ENCODE peak calls at places on chromosomes 6 and 20, in five cellular contexts. S is CD4-positive, alpha-beta memory T cell; G is upper lobe of right lung; V is Peyer's patch; J is hepatocyte. U is an unnamed sample. For H3K4me1, the result is how much of the 10 kb centered on the place peaks cover.

GRCh38 chr6:84150680-84151079 is 76.8 kb downstream of the CEP162 start:
- DNase-seq in S (no peak), J (no peak), G (no peak), V (no peak), U (no peak)

GRCh38 chr20:32509639-32510066 is 75.5 kb downstream of the NOL4L start:
- DNase-seq in V (no peak), J (no peak), S (peak), G (no peak), U (peak)

GRCh38 chr6:37520926-37521325 is 21.2 kb upstream of the CCDC167 start:
- DNase-seq in J (no peak), V (no peak), G (no peak), S (no peak), U (no peak)

GRCh38 chr6:144145546-144145945 is 4.8 kb upstream of the STX11 start:
- DNase-seq in G (no peak), S (no peak), J (no peak), V (no peak), U (no peak)

GRCh38 chr20:52048365-52048764 is 143.2 kb downstream of the ZFP64 start:
- DNase-seq in S (no peak), J (no peak), V (no peak), G (no peak), U (no peak)

GRCh38 chr6:3088853-3089445 is 20.7 kb downstream of the RIPK1 start:
- DNase-seq in S (no peak), V (no peak), J (peak), G (no peak), U (no peak)

GRCh38 chr6:152680151-152680550 is 17.5 kb upstream of the MYCT1 start:
- DNase-seq in J (no peak), S (no peak), G (no peak), V (no peak), U (no peak)

GRCh38 chr6:54193560-54193959 is 82.3 kb downstream of the MLIP start:
- DNase-seq in G (no peak), J (no peak), S (no peak), V (no peak), U (no peak)

GRCh38 chr6:33700391-33701050 is 11.0 kb downstream of the UQCC2 start:
- DNase-seq in S (peak), V (peak), J (peak), G (peak), U (peak)

GRCh38 chr6:137493218-137494038 is 766 bp downstream of the OLIG3 start:
- DNase-seq in G (peak), V (peak), J (no peak), S (no peak), U (no peak)

GRCh38 chr6:15409301-15410125 is 163.6 kb downstream of the JARID2 start:
- DNase-seq in G (no peak), S (no peak), V (no peak), J (no peak), U (no peak)

GRCh38 chr6:97187951-97188350 is 95.1 kb downstream of the MMS22L start:
- DNase-seq in G (no peak), J (no peak), S (no peak), V (no peak), U (no peak)

GRCh38 chr6:99879431-99879830 is 114.6 kb downstream of the MCHR2 start:
- DNase-seq in G (no peak), S (no peak), V (no peak), J (no peak), U (no peak)

GRCh38 chr6:53811082-53811481 is 16.3 kb downstream of the LRRC1 start:
- DNase-seq in G (peak), V (peak), J (peak), S (no peak), U (peak)

GRCh38 chr6:47047479-47048411 is 5.6 kb upstream of the ADGRF1 start:
- DNase-seq in V (peak), J (peak), S (no peak), G (no peak), U (peak)

GRCh38 chr6:39884696-39885095 is 49.6 kb downstream of the MOCS1 start:
- DNase-seq in V (no peak), S (no peak), G (no peak), J (no peak), U (no peak)

GRCh38 chr6:166595061-166595780 is 8.7 kb upstream of the RAMACL start:
- DNase-seq in S (no peak), V (no peak), G (no peak), J (no peak), U (no peak)

GRCh38 chr6:149046164-149046821 is 271.2 kb upstream of the TAB2 start:
- DNase-seq in G (no peak), S (no peak), J (no peak), V (no peak), U (no peak)

GRCh38 chr6:85406641-85407075 is 43.2 kb upstream of the NT5E start:
- DNase-seq in J (no peak), V (no peak), G (no peak), S (no peak), U (no peak)

GRCh38 chr20:44056010-44056698 is 130.8 kb downstream of the JPH2 start:
- DNase-seq in V (peak), S (peak), J (peak), G (peak), U (peak)

GRCh38 chr20:8912731-8913130 is 156.2 kb upstream of the PLCB4 start:
- DNase-seq in J (no peak), S (no peak), V (no peak), G (no peak), U (no peak)

GRCh38 chr6:23334360-23334759 is 765.0 kb downstream of the HDGFL1 start:
- DNase-seq in S (no peak), G (no peak), V (no peak), J (no peak), U (no peak)

DNA sequence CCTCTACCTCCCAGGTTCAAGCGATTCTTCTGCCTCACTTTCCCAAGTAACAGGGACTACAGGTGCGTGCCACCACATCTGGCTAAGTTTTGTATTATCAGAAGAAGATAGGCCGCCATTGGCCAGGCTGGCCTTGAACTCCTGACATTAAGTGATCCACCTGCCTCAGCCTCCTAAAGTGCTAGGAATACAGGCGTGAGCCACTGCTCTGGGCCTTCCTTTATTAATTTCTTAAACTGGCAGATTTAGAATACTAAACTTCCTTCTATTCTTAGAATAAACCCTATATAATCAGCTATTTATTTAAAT is 86.6 kb downstream of the HFE start:
- DNase-seq in S (no peak), V (no peak), J (no peak), G (no peak), U (no peak)
- H3K4me1 ChIP-seq in S (under half), V (under half), J (under half), G (under half), U (under half)

DNA sequence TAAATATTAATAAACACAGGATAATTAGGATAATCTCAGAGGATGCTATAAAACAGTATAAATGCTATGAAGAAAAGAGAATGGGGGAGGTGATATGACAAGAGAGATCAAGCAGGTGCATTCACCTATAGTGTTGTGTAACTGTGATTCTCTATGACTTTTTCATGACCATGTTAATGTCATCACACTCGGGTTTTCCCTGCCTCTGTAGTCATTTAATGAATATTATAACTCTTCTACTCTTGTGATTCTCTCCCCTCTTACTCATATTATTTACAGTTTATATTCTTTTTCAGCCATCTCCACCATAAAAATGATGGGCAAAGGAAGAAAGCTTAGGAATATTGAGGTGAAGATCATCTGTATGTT is 106.9 kb upstream of the SGK1 start:
- DNase-seq in G (no peak), S (no peak), V (no peak), J (no peak), U (no peak)
- H3K4me1 ChIP-seq in G (under half), S (under half), V (under half), J (under half), U (under half)

DNA sequence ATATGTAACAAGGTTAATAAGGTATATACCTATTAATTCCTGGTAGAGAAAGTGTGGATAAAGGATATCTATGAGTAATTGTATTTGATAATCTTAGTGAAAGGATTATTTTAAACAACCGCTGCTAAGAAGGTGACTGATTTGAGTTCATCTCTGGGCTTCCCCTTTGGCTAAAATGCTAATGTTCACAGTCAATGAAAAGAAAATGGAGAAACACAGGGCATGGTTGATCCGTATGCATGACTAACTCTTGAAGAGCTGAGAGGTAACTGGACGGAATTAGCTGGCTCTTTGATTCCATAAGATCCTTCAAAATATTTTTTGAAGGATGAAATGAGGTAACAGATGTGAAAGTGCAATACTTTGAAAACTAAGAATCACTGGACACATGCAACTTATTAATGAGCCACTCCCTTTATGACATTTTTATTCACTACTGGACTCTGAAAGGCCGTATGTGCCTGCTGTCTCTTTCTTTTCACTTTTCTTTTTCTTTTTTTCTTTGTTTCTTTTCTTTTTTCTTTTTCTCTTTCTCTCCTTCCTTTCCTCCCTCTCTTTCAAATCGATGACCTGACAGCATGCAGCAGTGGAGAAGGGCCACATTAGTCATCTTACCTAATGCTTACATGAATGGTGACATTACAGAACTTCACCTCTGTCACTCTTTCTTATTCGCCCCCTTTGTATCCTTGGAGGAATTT is 464.6 kb downstream of the CDKAL1 start:
- DNase-seq in G (no peak), V (no peak), J (no peak), S (no peak), U (no peak)
- H3K4me1 ChIP-seq in G (under half), V (under half), J (under half), S (under half), U (under half)

GRCh38 chr6:32189082-32189741 is 790 bp downstream of the PBX2 start:
- DNase-seq in V (no peak), S (no peak), J (no peak), G (no peak), U (no peak)
- H3K4me1 ChIP-seq in V (half or more), S (half or more), J (under half), G (half or more), U (under half)

GRCh38 chr6:333379-334002 is 41.2 kb downstream of the DUSP22 start:
- DNase-seq in V (peak), G (peak), S (no peak), J (no peak), U (no peak)

GRCh38 chr6:332671-333070 is 40.4 kb downstream of the DUSP22 start:
- DNase-seq in J (no peak), S (no peak), G (peak), V (peak), U (no peak)

GRCh38 chr6:329888-330691 is 37.8 kb downstream of the DUSP22 start:
- DNase-seq in J (peak), S (no peak), G (peak), V (peak), U (no peak)

GRCh38 chr6:330948-331347 is 38.7 kb downstream of the DUSP22 start:
- DNase-seq in J (no peak), S (no peak), G (no peak), V (no peak), U (no peak)

DNA sequence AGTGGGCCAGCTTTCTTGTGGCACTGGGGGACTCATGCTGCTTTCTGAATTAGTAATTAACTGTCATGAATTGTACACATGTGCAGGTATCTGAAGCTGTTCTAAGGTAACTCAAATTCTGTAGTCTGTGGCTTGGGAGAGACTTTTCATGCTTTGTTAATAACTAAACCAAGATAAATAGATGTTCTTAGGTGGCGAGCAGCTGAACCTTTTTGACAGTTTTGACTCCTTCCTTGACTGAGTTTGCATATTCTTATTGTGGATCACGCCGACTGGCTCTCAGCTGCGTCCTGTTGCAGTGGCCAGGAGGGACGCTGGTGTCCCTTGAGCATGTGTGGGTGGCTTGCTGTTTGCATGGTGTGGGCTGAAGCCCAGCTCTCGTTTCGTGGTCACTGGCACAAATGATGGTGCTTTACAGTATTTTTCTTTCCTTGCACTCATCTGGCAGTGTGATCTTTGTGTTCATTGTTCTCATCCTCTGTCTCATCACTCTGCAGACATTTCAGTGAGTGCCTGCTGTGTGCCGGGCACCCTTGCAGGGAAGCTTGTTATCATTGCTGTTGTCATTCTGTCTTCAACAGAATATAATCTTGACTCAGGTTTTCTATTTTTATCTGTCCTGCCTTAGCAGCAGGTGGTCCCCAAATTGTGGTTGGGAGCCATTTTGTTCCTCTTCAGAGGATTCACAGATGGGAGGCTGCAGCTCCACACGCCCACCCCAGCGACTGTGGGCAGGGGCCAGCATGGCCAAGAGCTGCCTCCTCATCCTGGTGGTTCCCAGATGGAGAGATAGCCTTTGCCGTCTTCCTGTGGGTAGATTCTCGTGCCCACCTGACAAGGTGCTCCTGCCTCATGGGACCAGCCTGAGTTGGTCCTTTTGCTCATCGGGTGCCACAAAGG is 39.6 kb downstream of the DUSP22 start:
- DNase-seq in V (peak), S (no peak), G (peak), J (no peak), U (no peak)
- H3K4me1 ChIP-seq in V (under half), S (under half), G (under half), J (under half), U (half or more)

DNA sequence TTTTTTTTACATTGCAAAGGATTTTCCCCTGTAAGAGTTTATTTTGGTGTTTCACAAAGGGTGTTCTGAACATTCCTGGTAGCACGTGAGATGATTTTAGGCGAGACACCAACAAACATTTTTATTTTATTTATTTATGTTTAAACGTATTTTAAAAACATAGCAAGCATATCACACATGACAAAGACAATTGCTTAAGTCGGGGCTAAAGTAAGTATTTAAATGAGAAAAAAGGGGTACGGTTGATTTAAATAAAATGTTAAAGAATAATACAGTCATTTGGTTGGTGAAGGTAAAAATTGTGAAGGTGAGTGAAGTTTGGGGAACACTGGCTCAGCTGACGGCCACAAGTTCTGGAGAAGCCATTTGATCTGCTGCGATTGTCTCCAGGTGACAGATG is 129.7 kb downstream of the BMP7 start:
- DNase-seq in G (no peak), S (no peak), V (no peak), J (no peak), U (no peak)
- H3K4me1 ChIP-seq in G (under half), S (under half), V (under half), J (under half), U (under half)

GRCh38 chr20:50567860-50568548 is 57.8 kb downstream of the PTPN1 start:
- DNase-seq in S (no peak), V (no peak), G (peak), J (no peak), U (no peak)

GRCh38 chr20:50571466-50571865 is 61.3 kb downstream of the PTPN1 start:
- DNase-seq in S (no peak), V (no peak), J (no peak), G (no peak), U (no peak)

GRCh38 chr20:50568549-50568942 is 58.4 kb downstream of the PTPN1 start:
- DNase-seq in G (no peak), V (no peak), S (no peak), J (no peak), U (no peak)

GRCh38 chr20:50572922-50573777 is 63.0 kb downstream of the PTPN1 start:
- DNase-seq in G (no peak), J (no peak), V (no peak), S (no peak), U (no peak)

GRCh38 chr20:50569864-50570836 is 60.0 kb downstream of the PTPN1 start:
- DNase-seq in J (no peak), S (peak), V (no peak), G (no peak), U (peak)
- H3K4me1 ChIP-seq in J (under half), S (under half), V (under half), G (half or more), U (under half)

U was measured in MM.1S.